ENCODE peak calls at places on chromosome 4, in seven cellular contexts. H is NCI-H1105, I is heart right ventricle, Q is NCI-H2081, L is H7, V is neural crest cell, Z is mammary epithelial cell. S is an unnamed sample.

GRCh38 chr4:15852524-15852923 is 74.4 kb downstream of the CD38 start:
- DNase-seq in L (no peak), H (no peak), I (no peak), V (no peak), Q (no peak), Z (no peak), S (no peak)

GRCh38 chr4:146302833-146303232 is 88.5 kb downstream of the REELD1 start:
- DNase-seq in H (no peak), Z (no peak), I (no peak), Q (no peak), V (no peak), L (no peak), S (no peak)

GRCh38 chr4:138348055-138348454 is 105.9 kb upstream of the SLC7A11 start:
- DNase-seq in Q (no peak), V (no peak), Z (peak), H (no peak), I (no peak), L (no peak), S (no peak)

GRCh38 chr4:73856518-73856917 is 3.4 kb downstream of the PF4V1 start:
- DNase-seq in Z (no peak), Q (no peak), H (no peak), L (no peak), I (no peak), V (no peak), S (no peak)

GRCh38 chr4:103021120-103021519 is 1.6 kb upstream of the SLC9B1 start:
- DNase-seq in L (no peak), V (no peak), H (no peak), Q (no peak), Z (no peak), I (no peak), S (no peak)

GRCh38 chr4:15809473-15809872 is 31.3 kb downstream of the CD38 start:
- DNase-seq in V (no peak), Q (no peak), I (no peak), Z (no peak), H (no peak), L (no peak), S (no peak)

GRCh38 chr4:166301266-166301665 is 428.2 kb downstream of the TLL1 start:
- DNase-seq in Q (no peak), Z (peak), L (no peak), H (no peak), I (no peak), V (no peak), S (no peak)

GRCh38 chr4:107094976-107095375 is 58.9 kb upstream of the DKK2 start:
- DNase-seq in H (no peak), L (no peak), V (no peak), Z (no peak), I (no peak), Q (no peak), S (no peak)

GRCh38 chr4:5110901-5111300 is 59.6 kb downstream of the STK32B start:
- DNase-seq in V (no peak), H (no peak), I (no peak), L (no peak), Q (no peak), Z (no peak), S (no peak)

GRCh38 chr4:177339794-177340374 is 30.2 kb downstream of the NEIL3 start:
- DNase-seq in L (peak), Z (peak), I (no peak), V (no peak), H (peak), Q (peak), S (no peak)

GRCh38 chr4:1567519-1567807 is 116.7 kb downstream of the FAM53A start:
- DNase-seq in H (no peak), I (no peak), Z (no peak), V (no peak), L (no peak), Q (no peak), S (no peak)

GRCh38 chr4:53189011-53189410 is 176.8 kb downstream of the SCFD2 start:
- DNase-seq in V (no peak), L (no peak), Q (no peak), I (no peak), Z (peak), H (no peak), S (no peak)

GRCh38 chr4:5018096-5018495 is 1.2 kb downstream of the CYTL1 start:
- DNase-seq in V (no peak), H (no peak), L (no peak), Z (no peak), I (no peak), Q (no peak), S (no peak)

GRCh38 chr4:150164956-150165355 is 86.7 kb downstream of the DCLK2 start:
- DNase-seq in H (no peak), L (no peak), I (no peak), Z (peak), Q (peak), V (no peak), S (peak)

GRCh38 chr4:6886886-6887285 is 22.7 kb upstream of the TBC1D14 start:
- DNase-seq in L (no peak), V (no peak), Z (no peak), I (no peak), H (no peak), Q (no peak), S (no peak)

GRCh38 chr4:100095729-100096595 is 94.3 kb downstream of the DDIT4L start:
- DNase-seq in V (peak), Z (peak), Q (peak), I (peak), L (no peak), H (no peak), S (no peak)

GRCh38 chr4:121784975-121785374 is 16.1 kb upstream of the EXOSC9 start:
- DNase-seq in Z (peak), L (no peak), I (peak), Q (no peak), V (no peak), H (no peak), S (no peak)

GRCh38 chr4:52373650-52374049 is 285.5 kb downstream of the USP46 start:
- DNase-seq in I (no peak), L (no peak), Z (no peak), V (no peak), Q (no peak), H (no peak), S (no peak)

GRCh38 chr4:26175016-26175786 is 145.6 kb upstream of the RBPJ start:
- DNase-seq in H (no peak), I (no peak), Z (no peak), Q (no peak), L (no peak), V (no peak), S (no peak)

GRCh38 chr4:52106701-52107100 is 55.6 kb downstream of the SPATA18 start:
- DNase-seq in Z (no peak), I (no peak), V (no peak), H (no peak), L (no peak), Q (no peak), S (no peak)

S was measured in NCI-H2107.